ENCODE peak calls at places on chromosomes 12 and 14, in four cellular contexts. P, B, Y and N are unnamed samples.

GRCh38 chr12:121388421-121388981 is 11.4 kb upstream of the RNF34 start:
- DNase-seq in Y (peak), P (peak), B (peak), N (peak)

GRCh38 chr14:101780887-101781239 is 19.4 kb downstream of the PPP2R5C start:
- DNase-seq in B (no peak), Y (no peak), P (no peak), N (no peak)

GRCh38 chr14:97120204-97121120 is 323.3 kb downstream of the VRK1 start:
- DNase-seq in Y (no peak), B (no peak), P (no peak), N (no peak)

GRCh38 chr12:5868585-5869295 is 76.3 kb downstream of the ANO2 start:
- DNase-seq in B (no peak), P (no peak), Y (no peak), N (no peak)

GRCh38 chr14:85336257-85336656 is 193.7 kb upstream of the FLRT2 start:
- DNase-seq in B (no peak), Y (no peak), P (no peak), N (no peak)

GRCh38 chr12:41073633-41074576 is 114.2 kb upstream of the PDZRN4 start:
- DNase-seq in B (no peak), Y (no peak), P (no peak), N (no peak)

GRCh38 chr14:54839681-54840080 is 62.9 kb downstream of the GCH1 start:
- DNase-seq in B (peak), P (peak), Y (no peak), N (peak)

GRCh38 chr12:42450248-42450647 is 124.3 kb downstream of the PPHLN1 start:
- DNase-seq in Y (peak), B (peak), P (peak), N (peak)

GRCh38 chr12:91406920-91407341 is 224.3 kb upstream of the DCN start:
- DNase-seq in P (peak), Y (no peak), B (peak), N (peak)

GRCh38 chr12:126483145-126484068 is 1418.2 kb downstream of the AACS start:
- DNase-seq in P (no peak), B (peak), Y (no peak), N (peak)

GRCh38 chr12:69388371-69388770 is 28.8 kb downstream of the YEATS4 start:
- DNase-seq in B (peak), Y (peak), P (peak), N (peak)

GRCh38 chr14:92310776-92311375 is 12.1 kb upstream of the SLC24A4 start:
- DNase-seq in P (no peak), Y (peak), B (no peak), N (no peak)

GRCh38 chr12:72063073-72063472 is 124.4 kb downstream of the TPH2 start:
- DNase-seq in Y (no peak), B (no peak), P (no peak), N (no peak)

GRCh38 chr14:105221598-105222178 is 26.6 kb upstream of the BTBD6 start:
- DNase-seq in B (no peak), Y (no peak), P (no peak), N (no peak)

GRCh38 chr14:83287300-83287699 is 1753.6 kb upstream of the SEL1L start:
- DNase-seq in Y (no peak), P (no peak), B (no peak), N (no peak)

GRCh38 chr14:60665178-60665555 is 15.9 kb upstream of the SIX1 start:
- DNase-seq in B (no peak), Y (no peak), P (no peak), N (no peak)

GRCh38 chr12:7444537-7444936 is 584 bp upstream of the CD163L1 start:
- DNase-seq in Y (no peak), B (no peak), P (no peak), N (no peak)

GRCh38 chr12:114982760-114983159 is 298.8 kb upstream of the TBX3 start:
- DNase-seq in B (no peak), P (peak), Y (no peak), N (no peak)

GRCh38 chr12:113065126-113066007 is 8.8 kb downstream of the DTX1 start:
- DNase-seq in B (no peak), Y (no peak), P (no peak), N (no peak)

GRCh38 chr12:106580671-106581508 is 1.9 kb upstream of the RFX4 start:
- DNase-seq in Y (no peak), B (no peak), P (no peak), N (no peak)

GRCh38 chr12:93896427-93896826 is 219.3 kb downstream of the CRADD start:
- DNase-seq in Y (peak), P (no peak), B (peak), N (peak)
- TF ChIP-seq CTCF in Y (peak), P (peak), B (no peak), N (no peak)

GRCh38 chr12:76670776-76671175 is 93.1 kb upstream of the ZDHHC17 start:
- DNase-seq in P (peak), B (peak), Y (peak), N (peak)

GRCh38 chr12:76666272-76666845 is 97.6 kb upstream of the ZDHHC17 start:
- DNase-seq in B (no peak), P (no peak), Y (no peak), N (no peak)

GRCh38 chr12:76674669-76675315 is 89.1 kb upstream of the ZDHHC17 start:
- DNase-seq in B (no peak), P (no peak), Y (no peak), N (no peak)

GRCh38 chr12:76664731-76665130 is 99.2 kb upstream of the ZDHHC17 start:
- DNase-seq in P (no peak), B (no peak), Y (no peak), N (no peak)

GRCh38 chr12:76669981-76670380 is 93.9 kb upstream of the ZDHHC17 start:
- DNase-seq in B (no peak), P (no peak), Y (no peak), N (no peak)
- H2AFZ ChIP-seq in B (no peak), P (no peak), Y (no peak), N (no peak)

GRCh38 chr14:88463318-88463717 is 77.9 kb downstream of the SPATA7 start:
- DNase-seq in B (no peak), P (no peak), Y (no peak), N (no peak)
- TF ChIP-seq CTCF in B (peak), P (peak), Y (peak), N (no peak)

GRCh38 chr12:95532851-95533250 is 18.4 kb downstream of the USP44 start:
- DNase-seq in P (peak), B (peak), Y (peak), N (peak)
- H2AFZ ChIP-seq in P (peak), B (no peak), Y (no peak), N (peak)

DNA sequence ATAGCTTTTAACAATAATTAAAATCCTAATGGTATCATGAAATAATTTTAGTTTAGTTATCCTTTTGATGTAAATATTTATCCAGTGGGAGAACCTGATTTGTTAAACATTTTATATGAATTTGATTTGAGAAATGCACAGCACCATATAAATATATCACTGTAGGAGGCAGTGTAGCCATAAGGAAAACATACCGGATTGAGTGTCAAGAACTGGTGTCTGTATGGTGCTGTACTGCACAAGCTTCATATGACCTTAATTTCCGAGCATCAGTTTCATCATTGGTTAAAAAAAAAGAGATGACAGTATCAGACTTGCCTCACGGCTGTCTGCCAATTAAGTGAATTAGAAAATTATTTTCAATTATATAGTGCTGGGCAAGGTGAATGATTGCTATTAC is 72.0 kb downstream of the TMTC2 start:
- DNase-seq in B (no peak), Y (no peak), P (no peak), N (no peak)
- TF ChIP-seq CTCF in B (no peak), Y (no peak), P (peak), N (no peak)

GRCh38 chr12:104655059-104655609 is 198.4 kb downstream of the CHST11 start:
- DNase-seq in P (no peak), Y (no peak), B (no peak), N (no peak)

GRCh38 chr12:104656383-104656782 is 199.6 kb downstream of the CHST11 start:
- DNase-seq in B (no peak), Y (no peak), P (no peak), N (no peak)

GRCh38 chr12:104658085-104658484 is 201.3 kb downstream of the CHST11 start:
- DNase-seq in Y (no peak), B (no peak), P (no peak), N (no peak)

GRCh38 chr12:104659058-104659457 is 202.3 kb downstream of the CHST11 start:
- DNase-seq in Y (no peak), P (no peak), B (no peak), N (no peak)

GRCh38 chr12:104656921-104657320 is 200.2 kb downstream of the CHST11 start:
- DNase-seq in B (no peak), Y (peak), P (no peak), N (no peak)
- H2AFZ ChIP-seq in B (no peak), Y (no peak), P (no peak), N (no peak)

GRCh38 chr12:2075558-2076195 is 22.9 kb downstream of the CACNA1C start:
- DNase-seq in B (no peak), P (no peak), Y (no peak), N (no peak)

GRCh38 chr12:2074792-2075191 is 22.0 kb downstream of the CACNA1C start:
- DNase-seq in P (no peak), B (no peak), Y (no peak), N (no peak)

GRCh38 chr12:2080604-2081003 is 27.8 kb downstream of the CACNA1C start:
- DNase-seq in P (no peak), B (no peak), Y (no peak), N (no peak)

GRCh38 chr12:2076196-2076570 is 23.4 kb downstream of the CACNA1C start:
- DNase-seq in P (no peak), Y (peak), B (no peak), N (no peak)

GRCh38 chr12:2076728-2077127 is 23.9 kb downstream of the CACNA1C start:
- DNase-seq in B (no peak), P (no peak), Y (no peak), N (no peak)
- TF ChIP-seq CTCF in B (no peak), P (no peak), Y (no peak), N (no peak)

GRCh38 chr14:30160608-30161007 is 233.0 kb upstream of the PRKD1 start:
- DNase-seq in Y (no peak), B (no peak), P (no peak), N (no peak)
- H2AFZ ChIP-seq in Y (no peak), B (no peak), P (no peak), N (no peak)